ENCODE peak calls at places on chromosomes 13 and 19, in five cellular contexts. K, T, D, B and Y are unnamed samples.

GRCh38 chr19:778910-779653 is 18.2 kb upstream of the PTBP1 start:
- DNase-seq in T (peak), B (peak), K (peak), D (no peak), Y (no peak)

GRCh38 chr19:18418725-18419194 is 438 bp upstream of the SSBP4 start:
- DNase-seq in D (no peak), T (no peak), K (no peak), B (no peak), Y (no peak)

GRCh38 chr19:29928831-29929230 is 13.2 kb upstream of the URI1 start:
- DNase-seq in D (peak), T (no peak), B (no peak), K (no peak), Y (no peak)

GRCh38 chr13:103102482-103102881 is 36.3 kb upstream of the SLC10A2 start:
- DNase-seq in K (no peak), D (no peak), B (no peak), T (no peak), Y (no peak)

GRCh38 chr19:36916991-36917390 is 859 bp downstream of the ZNF568 start:
- DNase-seq in T (no peak), D (no peak), K (no peak), B (peak), Y (peak)

GRCh38 chr19:5123646-5124045 is 154.7 kb downstream of the KDM4B start:
- DNase-seq in T (no peak), K (no peak), B (no peak), D (no peak), Y (no peak)

GRCh38 chr19:10270616-10271394 is at the start of gene ICAM1:
- DNase-seq in D (peak), K (peak), B (no peak), T (no peak), Y (peak)

GRCh38 chr19:15643387-15643786 is 2.7 kb downstream of the CYP4F3 start:
- DNase-seq in K (no peak), T (no peak), B (no peak), D (no peak), Y (no peak)

GRCh38 chr19:38252385-38252784 is 3.8 kb downstream of the PPP1R14A start:
- DNase-seq in K (no peak), T (no peak), B (no peak), D (no peak), Y (no peak)

GRCh38 chr19:3146677-3147100 is 10.9 kb downstream of the GNA15 start:
- DNase-seq in K (no peak), T (no peak), B (no peak), D (peak), Y (peak)

GRCh38 chr19:8611890-8612806 is 1.6 kb upstream of the ADAMTS10 start:
- DNase-seq in B (peak), K (peak), D (no peak), T (peak), Y (no peak)

GRCh38 chr19:9406798-9407352 is 28.5 kb downstream of the ZNF266 start:
- DNase-seq in T (peak), D (peak), B (peak), K (no peak), Y (peak)

GRCh38 chr13:25170554-25171107 is 1.5 kb downstream of the AMER2 start:
- DNase-seq in B (no peak), T (no peak), D (no peak), K (no peak), Y (no peak)

GRCh38 chr13:109451726-109452125 is 334.7 kb downstream of the IRS2 start:
- DNase-seq in K (no peak), B (no peak), T (no peak), D (no peak), Y (no peak)

GRCh38 chr19:13978721-13979191 is 26.4 kb downstream of the DCAF15 start:
- DNase-seq in K (no peak), D (no peak), B (no peak), T (no peak), Y (no peak)

GRCh38 chr13:19845758-19846157 is 17.7 kb downstream of the ZMYM5 start:
- DNase-seq in D (no peak), T (peak), B (peak), K (no peak), Y (no peak)

GRCh38 chr13:71751074-71751473 is 115.9 kb downstream of the DACH1 start:
- DNase-seq in T (no peak), D (no peak), B (no peak), K (no peak), Y (no peak)

GRCh38 chr19:13051581-13052165 is 51.0 kb downstream of the LYL1 start:
- DNase-seq in K (no peak), D (peak), B (no peak), T (no peak), Y (no peak)

GRCh38 chr19:52307275-52307674 is 10.3 kb downstream of the ZNF480 start:
- DNase-seq in B (no peak), D (peak), T (no peak), K (no peak), Y (no peak)

GRCh38 chr19:23906835-23907234 is 7.9 kb upstream of the ZNF726 start:
- DNase-seq in B (no peak), K (no peak), T (no peak), D (no peak), Y (no peak)

GRCh38 chr19:719636-720377 is 11.1 kb downstream of the PALM start:
- DNase-seq in T (no peak), D (no peak), K (no peak), B (no peak), Y (peak)

GRCh38 chr19:4172861-4173473 is 9.4 kb downstream of the SIRT6 start:
- DNase-seq in B (no peak), K (no peak), D (no peak), T (no peak), Y (peak)

GRCh38 chr13:64900039-64900438 is 2330.1 kb downstream of the PCDH9 start:
- DNase-seq in D (no peak), T (no peak), K (no peak), B (no peak), Y (no peak)

GRCh38 chr13:54852831-54853230 is 1824.2 kb downstream of the OLFM4 start:
- DNase-seq in T (no peak), K (no peak), B (no peak), D (no peak), Y (no peak)

GRCh38 chr19:8334458-8335342 is 8.4 kb downstream of the KANK3 start:
- DNase-seq in B (no peak), K (no peak), T (no peak), D (peak), Y (peak)

GRCh38 chr19:45901432-45901903 is 945 bp downstream of the MYPOP start:
- DNase-seq in T (no peak), D (no peak), K (no peak), B (no peak), Y (no peak)

GRCh38 chr19:52665529-52665928 is 27.4 kb upstream of the ZNF83 start:
- DNase-seq in B (peak), T (no peak), K (no peak), D (no peak), Y (no peak)

GRCh38 chr13:110177790-110178189 is 129.2 kb downstream of the COL4A1 start:
- DNase-seq in D (no peak), T (no peak), B (no peak), K (no peak), Y (no peak)

GRCh38 chr19:53308339-53308811 is 25.2 kb upstream of the ZNF845 start:
- DNase-seq in D (no peak), B (no peak), T (no peak), K (no peak), Y (peak)

GRCh38 chr19:58392945-58393724 is 2.3 kb upstream of the RNF225 start:
- DNase-seq in D (no peak), T (no peak), B (no peak), K (no peak), Y (no peak)

GRCh38 chr13:76828316-76828741 is 57.9 kb downstream of the KCTD12 start:
- DNase-seq in T (no peak), D (peak), B (no peak), K (no peak), Y (no peak)

GRCh38 chr13:25065974-25066770 is 29.8 kb upstream of the PABPC3 start:
- DNase-seq in B (no peak), K (no peak), D (no peak), T (no peak), Y (no peak)

GRCh38 chr19:54436561-54437229 is 12.3 kb upstream of the LENG8 start:
- DNase-seq in T (no peak), B (no peak), D (no peak), K (no peak), Y (no peak)

GRCh38 chr13:113981201-113981605 is 7.3 kb upstream of the C13orf46 start:
- DNase-seq in T (no peak), K (peak), B (no peak), D (no peak), Y (no peak)

GRCh38 chr13:65472336-65472735 is 1757.8 kb downstream of the PCDH9 start:
- DNase-seq in D (no peak), B (no peak), K (no peak), T (peak), Y (no peak)

GRCh38 chr19:35557539-35558399 is 5.7 kb downstream of the ATP4A start:
- DNase-seq in B (no peak), T (no peak), D (peak), K (no peak), Y (peak)

GRCh38 chr13:20403826-20404225 is 121.8 kb downstream of the CRYL1 start:
- DNase-seq in T (no peak), B (no peak), D (no peak), K (no peak), Y (no peak)

GRCh38 chr13:33016414-33017409 is at the start of gene KL:
- DNase-seq in T (no peak), B (no peak), D (peak), K (peak), Y (no peak)

GRCh38 chr19:35000647-35001501 is 751 bp downstream of the GRAMD1A start:
- DNase-seq in K (no peak), T (no peak), D (peak), B (no peak), Y (peak)

GRCh38 chr19:57338798-57339378 is 12.2 kb upstream of the ZNF304 start:
- DNase-seq in D (no peak), T (no peak), B (no peak), K (no peak), Y (no peak)